ENCODE peak calls at places on chromosomes 7 and 10, in four cellular contexts. S is naive thymus-derived CD4-positive, alpha-beta T cell; Q is GDM1; G is B cell. Y is an unnamed sample.

GRCh38 chr7:6198687-6199595 is 73.5 kb downstream of the CYTH3 start:
- DNase-seq in S (no peak), Q (no peak), G (no peak), Y (no peak)

GRCh38 chr10:121332829-121333765 is 265.1 kb downstream of the FGFR2 start:
- DNase-seq in S (no peak), Q (no peak), G (no peak), Y (no peak)

GRCh38 chr10:20041931-20042330 is 225.7 kb downstream of the PLXDC2 start:
- DNase-seq in S (no peak), Q (no peak), G (no peak), Y (no peak)

GRCh38 chr7:84194484-84195260 is at the start of gene SEMA3A:
- DNase-seq in S (peak; percentile 38), Q (no peak), G (no peak), Y (no peak)

GRCh38 chr7:74287303-74288033 is 1.7 kb upstream of the CLIP2 start:
- DNase-seq in S (no peak), Q (no peak), G (no peak), Y (no peak)

GRCh38 chr10:91354166-91354565 is 56.0 kb upstream of the HECTD2 start:
- DNase-seq in S (no peak), Q (no peak), G (no peak), Y (no peak)

GRCh38 chr7:127809285-127809702 is 157.3 kb downstream of the SND1 start:
- DNase-seq in S (no peak), Q (no peak), G (no peak), Y (no peak)

GRCh38 chr7:156854654-156855053 is 38.3 kb downstream of the LMBR1 start:
- DNase-seq in S (no peak), Q (no peak), G (no peak), Y (no peak)

GRCh38 chr7:148819697-148820332 is 64.3 kb downstream of the EZH2 start:
- DNase-seq in S (no peak), Q (no peak), G (no peak), Y (no peak)

GRCh38 chr10:18610517-18610916 is 40.9 kb downstream of the NSUN6 start:
- DNase-seq in S (no peak), Q (no peak), G (no peak), Y (peak; percentile 64)

GRCh38 chr10:10677479-10677878 is 340.2 kb upstream of the CELF2 start:
- DNase-seq in S (no peak), Q (peak; percentile 30), G (no peak), Y (no peak)

GRCh38 chr7:115471891-115472290 is 550.0 kb downstream of the MDFIC start:
- DNase-seq in S (no peak), Q (no peak), G (no peak), Y (no peak)

GRCh38 chr10:51341216-51341615 is 266.9 kb downstream of the PRKG1 start:
- DNase-seq in S (no peak), Q (no peak), G (no peak), Y (no peak)

GRCh38 chr7:43647772-43648643 is 65.1 kb downstream of the STK17A start:
- DNase-seq in S (no peak), Q (peak; percentile 4), G (no peak), Y (peak; percentile 61)

GRCh38 chr10:122219340-122219739 is 51.8 kb upstream of the BTBD16 start:
- DNase-seq in S (no peak), Q (no peak), G (no peak), Y (no peak)

GRCh38 chr7:1093506-1093850 is 5.6 kb downstream of the GPER1 start:
- DNase-seq in S (no peak), Q (no peak), G (no peak), Y (no peak)

GRCh38 chr10:1540144-1540543 is 197.2 kb downstream of the ADARB2 start:
- DNase-seq in S (no peak), Q (no peak), G (no peak), Y (no peak)

GRCh38 chr10:43905502-43906236 is 257.0 kb upstream of the ZNF32 start:
- DNase-seq in S (no peak), Q (no peak), G (no peak), Y (no peak)

GRCh38 chr10:34107623-34108516 is 707.2 kb downstream of the PARD3 start:
- DNase-seq in S (no peak), Q (no peak), G (no peak), Y (no peak)

GRCh38 chr10:28120043-28120749 is 121.3 kb upstream of the ODAD2 start:
- DNase-seq in S (no peak), Q (no peak), G (no peak), Y (no peak)

GRCh38 chr10:132058793-132059759 is 6.7 kb upstream of the JAKMIP3 start:
- DNase-seq in S (no peak), Q (no peak), G (no peak), Y (no peak)

GRCh38 chr10:30591249-30591670 is 38.3 kb downstream of the LYZL2 start:
- DNase-seq in S (peak; percentile 23), Q (peak; percentile 15), G (peak; percentile 46), Y (peak; percentile 66)

GRCh38 chr7:46133076-46133475 is 212.0 kb upstream of the IGFBP3 start:
- DNase-seq in S (no peak), Q (no peak), G (no peak), Y (no peak)

GRCh38 chr10:69232736-69233135 is 12.6 kb downstream of the HKDC1 start:
- DNase-seq in S (peak; percentile 68), Q (no peak), G (no peak), Y (no peak)

GRCh38 chr10:79320785-79321493 is 26.3 kb upstream of the PPIF start:
- DNase-seq in S (no peak), Q (no peak), G (no peak), Y (no peak)

GRCh38 chr7:3042861-3043489 is 692 bp downstream of the CARD11 start:
- DNase-seq in S (peak; percentile 56), Q (no peak), G (peak; percentile 83), Y (no peak)

GRCh38 chr7:34904987-34905386 is 132.3 kb downstream of the DPY19L1 start:
- DNase-seq in S (no peak), Q (no peak), G (no peak), Y (no peak)

GRCh38 chr10:130424418-130424817 is 288.2 kb downstream of the GLRX3 start:
- DNase-seq in S (no peak), Q (no peak), G (no peak), Y (no peak)

GRCh38 chr7:108598153-108598552 is 28.5 kb downstream of the DNAJB9 start:
- DNase-seq in S (no peak), Q (no peak), G (no peak), Y (no peak)

GRCh38 chr10:15624405-15625191 is 95.1 kb downstream of the ITGA8 start:
- DNase-seq in S (no peak), Q (no peak), G (no peak), Y (no peak)

GRCh38 chr7:150404785-150405583 is 25.9 kb downstream of the ZNF775 start:
- DNase-seq in S (peak; percentile 65), Q (peak; percentile 71), G (peak; percentile 81), Y (peak; percentile 95)

GRCh38 chr10:44240766-44241165 is 144.1 kb downstream of the CXCL12 start:
- DNase-seq in S (no peak), Q (no peak), G (no peak), Y (no peak)

GRCh38 chr7:29078286-29078685 is 68.1 kb downstream of the CPVL start:
- DNase-seq in S (no peak), Q (no peak), G (no peak), Y (no peak)

GRCh38 chr10:507908-508444 is 181.5 kb downstream of the DIP2C start:
- DNase-seq in S (no peak), Q (no peak), G (no peak), Y (peak; percentile 27)

GRCh38 chr10:122981066-122981464 is 864 bp downstream of the PSTK start:
- DNase-seq in S (no peak), Q (no peak), G (no peak), Y (no peak)

GRCh38 chr10:4186849-4187248 is 401.8 kb upstream of the KLF6 start:
- DNase-seq in S (no peak), Q (no peak), G (no peak), Y (no peak)

GRCh38 chr10:97843296-97843671 is 6.4 kb upstream of the GOLGA7B start:
- DNase-seq in S (no peak), Q (no peak), G (no peak), Y (no peak)

GRCh38 chr10:34801066-34801738 is 13.9 kb downstream of the PARD3 start:
- DNase-seq in S (no peak), Q (no peak), G (no peak), Y (peak; percentile 62)

GRCh38 chr10:124381011-124381591 is 37.6 kb downstream of the OAT start:
- DNase-seq in S (no peak), Q (no peak), G (no peak), Y (no peak)

GRCh38 chr10:34320265-34320664 is 494.8 kb downstream of the PARD3 start:
- DNase-seq in S (no peak), Q (no peak), G (no peak), Y (no peak)